ENCODE peak calls at places on chromosomes 2 and 18, in five cellular contexts. One of them, this sample, is unnamed.

GRCh38 chr2:203751886-203752285 is 45.4 kb downstream of the CD28 start:
- DNase-seq in GM23338: no peak
- DNase-seq in thyroid gland: no peak
- DNase-seq in esophagus squamous epithelium: no peak
- DNase-seq in hepatocyte: no peak
- DNase-seq in this sample: no peak

GRCh38 chr2:207926133-207927076 is 98.9 kb downstream of the PLEKHM3 start:
- DNase-seq in hepatocyte: peak; percentile 57
- DNase-seq in esophagus squamous epithelium: no peak
- DNase-seq in GM23338: no peak
- DNase-seq in thyroid gland: peak; percentile 32
- DNase-seq in this sample: no peak

GRCh38 chr2:16176971-16177480 is 236.7 kb downstream of the MYCN start:
- DNase-seq in GM23338: no peak
- DNase-seq in esophagus squamous epithelium: no peak
- DNase-seq in thyroid gland: no peak
- DNase-seq in hepatocyte: no peak
- DNase-seq in this sample: no peak

GRCh38 chr2:225691711-225692110 is 292.2 kb downstream of the NYAP2 start:
- DNase-seq in esophagus squamous epithelium: no peak
- DNase-seq in hepatocyte: no peak
- DNase-seq in GM23338: no peak
- DNase-seq in thyroid gland: no peak
- DNase-seq in this sample: no peak

GRCh38 chr2:42274872-42275271 is 86.1 kb downstream of the COX7A2L start:
- DNase-seq in esophagus squamous epithelium: no peak
- DNase-seq in GM23338: no peak
- DNase-seq in thyroid gland: no peak
- DNase-seq in hepatocyte: no peak
- DNase-seq in this sample: no peak

GRCh38 chr2:113940891-113941290 is 51.0 kb downstream of the ACTR3 start:
- DNase-seq in thyroid gland: no peak
- DNase-seq in esophagus squamous epithelium: no peak
- DNase-seq in GM23338: no peak
- DNase-seq in hepatocyte: no peak
- DNase-seq in this sample: no peak

GRCh38 chr2:240060977-240061591 is 7.8 kb upstream of the OR6B3 start:
- DNase-seq in hepatocyte: peak; percentile 67
- DNase-seq in esophagus squamous epithelium: no peak
- DNase-seq in GM23338: peak; percentile 69
- DNase-seq in thyroid gland: peak; percentile 54
- DNase-seq in this sample: no peak

GRCh38 chr2:154914606-154915005 is 216.1 kb downstream of the KCNJ3 start:
- DNase-seq in esophagus squamous epithelium: no peak
- DNase-seq in GM23338: no peak
- DNase-seq in thyroid gland: no peak
- DNase-seq in hepatocyte: peak; percentile 15
- DNase-seq in this sample: no peak

GRCh38 chr2:159133795-159134194 is 152.7 kb downstream of the WDSUB1 start:
- DNase-seq in hepatocyte: no peak
- DNase-seq in GM23338: no peak
- DNase-seq in esophagus squamous epithelium: no peak
- DNase-seq in thyroid gland: no peak
- DNase-seq in this sample: no peak

GRCh38 chr18:74204543-74205152 is 56.3 kb downstream of the TIMM21 start:
- DNase-seq in GM23338: no peak
- DNase-seq in thyroid gland: no peak
- DNase-seq in esophagus squamous epithelium: no peak
- DNase-seq in hepatocyte: no peak
- DNase-seq in this sample: no peak

GRCh38 chr2:44348385-44348784 is 12.9 kb downstream of the PREPL start:
- DNase-seq in hepatocyte: no peak
- DNase-seq in GM23338: no peak
- DNase-seq in esophagus squamous epithelium: no peak
- DNase-seq in thyroid gland: no peak
- DNase-seq in this sample: no peak

GRCh38 chr2:155810411-155810810 is 522.1 kb downstream of the NR4A2 start:
- DNase-seq in hepatocyte: no peak
- DNase-seq in esophagus squamous epithelium: no peak
- DNase-seq in thyroid gland: no peak
- DNase-seq in GM23338: no peak
- DNase-seq in this sample: no peak

GRCh38 chr2:239160226-239161143 is 240.3 kb downstream of the HDAC4 start:
- DNase-seq in esophagus squamous epithelium: no peak
- DNase-seq in hepatocyte: no peak
- DNase-seq in thyroid gland: no peak
- DNase-seq in GM23338: no peak
- DNase-seq in this sample: no peak

GRCh38 chr2:112949456-112949855 is 28.4 kb upstream of the IL36G start:
- DNase-seq in thyroid gland: no peak
- DNase-seq in hepatocyte: no peak
- DNase-seq in GM23338: no peak
- DNase-seq in esophagus squamous epithelium: no peak
- DNase-seq in this sample: no peak

GRCh38 chr2:128390256-128390990 is 71.8 kb upstream of the HS6ST1 start:
- DNase-seq in esophagus squamous epithelium: no peak
- DNase-seq in thyroid gland: peak; percentile 0
- DNase-seq in hepatocyte: no peak
- DNase-seq in GM23338: no peak
- DNase-seq in this sample: no peak

GRCh38 chr18:50113726-50114125 is 81.2 kb downstream of the MYO5B start:
- DNase-seq in hepatocyte: no peak
- DNase-seq in thyroid gland: no peak
- DNase-seq in GM23338: no peak
- DNase-seq in esophagus squamous epithelium: no peak
- DNase-seq in this sample: no peak

GRCh38 chr18:23138470-23138869 is 3.2 kb downstream of the CABLES1 start:
- DNase-seq in GM23338: no peak
- DNase-seq in esophagus squamous epithelium: no peak
- DNase-seq in thyroid gland: peak; percentile 82
- DNase-seq in hepatocyte: no peak
- DNase-seq in this sample: no peak

GRCh38 chr2:133791191-133791590 is 222.9 kb upstream of the NCKAP5 start:
- DNase-seq in hepatocyte: no peak
- DNase-seq in thyroid gland: no peak
- DNase-seq in GM23338: no peak
- DNase-seq in esophagus squamous epithelium: no peak
- DNase-seq in this sample: no peak

GRCh38 chr2:235032949-235033348 is 81.1 kb downstream of the SH3BP4 start:
- DNase-seq in hepatocyte: no peak
- DNase-seq in thyroid gland: no peak
- DNase-seq in GM23338: no peak
- DNase-seq in esophagus squamous epithelium: no peak
- DNase-seq in this sample: no peak

GRCh38 chr18:7666195-7666776 is 99.2 kb downstream of the PTPRM start:
- DNase-seq in GM23338: peak; percentile 47
- DNase-seq in hepatocyte: no peak
- DNase-seq in thyroid gland: no peak
- DNase-seq in esophagus squamous epithelium: no peak
- DNase-seq in this sample: no peak

GRCh38 chr2:208142255-208142924 is 3.6 kb downstream of the CRYGB start:
- DNase-seq in esophagus squamous epithelium: no peak
- DNase-seq in hepatocyte: no peak
- DNase-seq in thyroid gland: no peak
- DNase-seq in GM23338: no peak
- DNase-seq in this sample: no peak

GRCh38 chr2:86238354-86238753 is 39.1 kb downstream of the MRPL35 start:
- DNase-seq in GM23338: no peak
- DNase-seq in hepatocyte: no peak
- DNase-seq in esophagus squamous epithelium: no peak
- DNase-seq in thyroid gland: no peak
- DNase-seq in this sample: no peak

GRCh38 chr2:218257390-218257981 is 3.3 kb upstream of the GPBAR1 start:
- DNase-seq in esophagus squamous epithelium: no peak
- DNase-seq in thyroid gland: no peak
- DNase-seq in GM23338: peak; percentile 91
- DNase-seq in hepatocyte: no peak
- DNase-seq in this sample: no peak

GRCh38 chr2:48107326-48107925 is 201.1 kb upstream of the FBXO11 start:
- DNase-seq in esophagus squamous epithelium: no peak
- DNase-seq in GM23338: peak; percentile 47
- DNase-seq in hepatocyte: peak; percentile 39
- DNase-seq in thyroid gland: no peak
- DNase-seq in this sample: no peak

GRCh38 chr2:56244911-56245530 is 61.2 kb downstream of the CCDC85A start:
- DNase-seq in esophagus squamous epithelium: no peak
- DNase-seq in GM23338: no peak
- DNase-seq in thyroid gland: peak; percentile 65
- DNase-seq in hepatocyte: peak; percentile 42
- DNase-seq in this sample: no peak

GRCh38 chr2:98880266-98881152 is 55.5 kb downstream of the CRACDL start:
- DNase-seq in thyroid gland: no peak
- DNase-seq in hepatocyte: no peak
- DNase-seq in GM23338: no peak
- DNase-seq in esophagus squamous epithelium: no peak
- DNase-seq in this sample: no peak
- TF ChIP-seq CTCF in thyroid gland: no peak
- TF ChIP-seq CTCF in hepatocyte: no peak
- TF ChIP-seq CTCF in GM23338: peak; percentile 33
- TF ChIP-seq CTCF in esophagus squamous epithelium: no peak
- TF ChIP-seq CTCF in this sample: no peak

GRCh38 chr2:206783718-206784117 is 18.3 kb downstream of the FASTKD2 start:
- DNase-seq in hepatocyte: no peak
- DNase-seq in thyroid gland: no peak
- DNase-seq in esophagus squamous epithelium: no peak
- DNase-seq in GM23338: peak; percentile 65
- DNase-seq in this sample: no peak
- TF ChIP-seq CTCF in hepatocyte: peak; percentile 40
- TF ChIP-seq CTCF in thyroid gland: peak; percentile 7
- TF ChIP-seq CTCF in esophagus squamous epithelium: no peak
- TF ChIP-seq CTCF in GM23338: peak; percentile 76
- TF ChIP-seq CTCF in this sample: peak; percentile 15

DNA sequence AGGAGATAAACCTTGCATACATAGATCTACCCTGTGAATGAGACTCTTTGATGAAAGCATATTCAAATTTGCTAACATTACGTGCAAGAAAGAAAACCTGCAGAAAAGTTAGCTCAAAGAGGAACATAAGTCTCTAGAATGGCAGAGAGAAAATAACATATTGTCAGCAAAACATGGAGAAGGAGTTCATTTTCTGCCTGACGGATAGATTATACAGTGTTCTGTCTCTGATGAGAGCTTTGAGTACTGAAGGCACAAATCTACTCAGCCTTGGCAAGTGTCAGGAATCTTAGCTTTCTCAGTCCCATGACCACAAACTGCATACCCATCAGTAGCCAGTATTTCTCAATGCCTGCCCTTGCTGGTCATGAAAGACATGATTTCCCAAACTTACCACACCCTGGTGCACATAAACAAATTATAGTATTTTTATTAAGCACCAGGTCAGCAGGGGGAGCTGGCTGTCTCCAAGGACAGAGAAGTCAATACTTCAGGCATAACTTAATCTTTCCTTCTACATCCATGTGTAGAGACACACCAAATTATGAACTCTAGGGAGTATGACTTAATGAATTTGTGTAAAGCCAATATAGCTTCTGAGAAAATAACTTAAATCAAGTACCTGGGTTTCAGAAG is 401.2 kb upstream of the SOX11 start:
- DNase-seq in hepatocyte: no peak
- DNase-seq in GM23338: no peak
- DNase-seq in thyroid gland: no peak
- DNase-seq in esophagus squamous epithelium: no peak
- DNase-seq in this sample: no peak
- TF ChIP-seq CTCF in hepatocyte: no peak
- TF ChIP-seq CTCF in GM23338: no peak
- TF ChIP-seq CTCF in thyroid gland: no peak
- TF ChIP-seq CTCF in esophagus squamous epithelium: no peak
- TF ChIP-seq CTCF in this sample: peak; percentile 17

DNA sequence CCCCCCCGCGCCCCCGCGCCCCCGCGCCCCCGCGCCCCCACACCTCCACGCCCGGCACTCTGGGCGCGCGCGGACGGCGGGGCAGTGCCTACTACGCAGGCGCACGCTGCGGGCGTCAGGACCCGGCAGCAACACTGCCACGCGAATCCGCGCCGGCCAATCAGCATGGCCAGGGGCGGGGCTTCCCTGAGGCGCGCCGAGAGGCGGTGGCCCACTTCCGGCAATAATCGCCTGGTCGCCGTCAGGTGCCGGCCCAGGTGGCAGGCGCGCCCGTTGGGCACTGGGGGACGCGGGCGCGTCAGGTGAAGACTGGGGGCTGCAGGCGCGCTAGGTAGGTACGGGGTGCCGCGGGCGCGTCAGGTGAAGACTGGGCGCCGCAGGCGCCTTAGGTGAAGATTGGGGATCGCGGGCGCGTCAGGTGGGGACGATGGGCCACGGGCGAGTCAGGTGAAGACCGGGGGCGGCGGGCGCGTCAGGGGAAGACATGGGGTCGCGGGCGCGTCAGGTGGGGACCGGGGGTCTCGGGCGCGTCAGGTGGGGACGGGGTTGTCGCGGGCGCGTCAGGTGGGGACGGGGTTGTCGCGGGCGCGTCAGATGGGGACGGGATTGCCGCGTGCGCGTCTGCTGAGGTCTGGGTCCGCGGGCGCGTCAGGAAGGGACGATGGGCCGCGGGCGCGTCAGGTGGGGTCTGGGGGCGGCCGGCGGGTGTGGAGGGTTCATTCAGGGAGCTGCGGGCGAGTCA is 219.1 kb downstream of the RTP5 start:
- DNase-seq in hepatocyte: peak; percentile 95
- DNase-seq in GM23338: peak; percentile 93
- DNase-seq in thyroid gland: peak; percentile 95
- DNase-seq in esophagus squamous epithelium: peak; percentile 45
- DNase-seq in this sample: peak; percentile 64
- TF ChIP-seq CTCF in hepatocyte: no peak
- TF ChIP-seq CTCF in GM23338: no peak
- TF ChIP-seq CTCF in thyroid gland: no peak
- TF ChIP-seq CTCF in esophagus squamous epithelium: no peak
- TF ChIP-seq CTCF in this sample: no peak

GRCh38 chr2:10448646-10449480 is 736 bp upstream of the ODC1 start:
- DNase-seq in thyroid gland: peak; percentile 90
- DNase-seq in GM23338: peak; percentile 91
- DNase-seq in esophagus squamous epithelium: peak; percentile 57
- DNase-seq in hepatocyte: no peak
- DNase-seq in this sample: peak; percentile 93
- TF ChIP-seq CTCF in thyroid gland: peak; percentile 42
- TF ChIP-seq CTCF in GM23338: peak; percentile 15
- TF ChIP-seq CTCF in esophagus squamous epithelium: no peak
- TF ChIP-seq CTCF in hepatocyte: peak; percentile 27
- TF ChIP-seq CTCF in this sample: no peak

GRCh38 chr2:117973498-117974082 is 40.3 kb downstream of the CCDC93 start:
- DNase-seq in hepatocyte: no peak
- DNase-seq in esophagus squamous epithelium: no peak
- DNase-seq in GM23338: no peak
- DNase-seq in thyroid gland: no peak
- DNase-seq in this sample: no peak

GRCh38 chr2:117972466-117973123 is 41.3 kb downstream of the CCDC93 start:
- DNase-seq in esophagus squamous epithelium: no peak
- DNase-seq in hepatocyte: no peak
- DNase-seq in thyroid gland: no peak
- DNase-seq in GM23338: no peak
- DNase-seq in this sample: no peak

GRCh38 chr2:117967981-117968723 is 45.7 kb downstream of the CCDC93 start:
- DNase-seq in esophagus squamous epithelium: no peak
- DNase-seq in GM23338: no peak
- DNase-seq in hepatocyte: no peak
- DNase-seq in thyroid gland: no peak
- DNase-seq in this sample: no peak

GRCh38 chr2:117963446-117963845 is 50.4 kb downstream of the CCDC93 start:
- DNase-seq in thyroid gland: no peak
- DNase-seq in esophagus squamous epithelium: no peak
- DNase-seq in hepatocyte: no peak
- DNase-seq in GM23338: no peak
- DNase-seq in this sample: no peak

GRCh38 chr2:117968724-117969121 is 45.1 kb downstream of the CCDC93 start:
- DNase-seq in esophagus squamous epithelium: no peak
- DNase-seq in hepatocyte: no peak
- DNase-seq in thyroid gland: no peak
- DNase-seq in GM23338: no peak
- DNase-seq in this sample: no peak
- TF ChIP-seq CTCF in esophagus squamous epithelium: no peak
- TF ChIP-seq CTCF in hepatocyte: no peak
- TF ChIP-seq CTCF in thyroid gland: no peak
- TF ChIP-seq CTCF in GM23338: peak; percentile 9
- TF ChIP-seq CTCF in this sample: no peak

This sample was measured in D721Med.